ENCODE peak calls at places on chromosomes 4 and X, in six cellular contexts. B, U, M, O, X and E are unnamed samples.

GRCh38 chrX:12894074-12894691 is 12.2 kb upstream of the TLR8 start:
- DNase-seq in U (no peak), B (peak; percentile 27), M (peak; percentile 8), O (peak; percentile 35), X (no peak), E (peak; percentile 29)

GRCh38 chr4:72430050-72430449 is 139.0 kb downstream of the ADAMTS3 start:
- DNase-seq in B (peak; percentile 60), O (peak; percentile 3), U (no peak), X (no peak), M (no peak), E (peak; percentile 27)

GRCh38 chr4:41620594-41621256 is 82.8 kb downstream of the LIMCH1 start:
- DNase-seq in B (no peak), X (peak; percentile 11), M (no peak), U (no peak), O (no peak), E (no peak)

GRCh38 chr4:125314676-125315570 is at the start of gene FAT4:
- DNase-seq in B (peak; percentile 36), O (peak; percentile 98), U (peak; percentile 61), X (peak; percentile 99), M (no peak), E (peak; percentile 99)

GRCh38 chrX:91414710-91415109 is 19.9 kb upstream of the PABPC5 start:
- DNase-seq in O (peak; percentile 9), B (no peak), U (no peak), M (no peak), X (peak; percentile 34), E (no peak)

GRCh38 chr4:154390324-154390723 is 101.3 kb downstream of the DCHS2 start:
- DNase-seq in B (no peak), O (no peak), M (no peak), U (no peak), X (no peak), E (no peak)

GRCh38 chrX:150456466-150456865 is 93.3 kb downstream of the MAMLD1 start:
- DNase-seq in U (no peak), B (no peak), M (no peak), O (no peak), X (no peak), E (no peak)

GRCh38 chr4:94390804-94391410 is 48.3 kb upstream of the HPGDS start:
- DNase-seq in M (no peak), U (no peak), O (peak; percentile 42), B (peak; percentile 44), X (peak; percentile 56), E (peak; percentile 16)

GRCh38 chr4:119212964-119213606 is 572 bp downstream of the USP53 start:
- DNase-seq in O (peak; percentile 96), B (peak; percentile 85), X (peak; percentile 91), U (peak; percentile 39), M (peak; percentile 42), E (peak; percentile 97)

GRCh38 chrX:130878350-130879341 is 24.4 kb downstream of the ENOX2 start:
- DNase-seq in B (no peak), U (no peak), X (peak; percentile 76), O (peak; percentile 88), M (no peak), E (peak; percentile 91)

GRCh38 chr4:184174571-184175488 is 42.8 kb downstream of the ENPP6 start:
- DNase-seq in M (no peak), U (no peak), B (no peak), X (no peak), O (no peak), E (no peak)

GRCh38 chr4:75908555-75908954 is 6.3 kb upstream of the PPEF2 start:
- DNase-seq in O (peak; percentile 9), U (no peak), B (no peak), X (no peak), M (no peak), E (no peak)

GRCh38 chr4:16225996-16226815 is at the start of gene TAPT1:
- DNase-seq in O (peak; percentile 55), M (peak; percentile 72), B (peak; percentile 71), U (no peak), X (peak; percentile 92), E (peak; percentile 52)

GRCh38 chr4:184851200-184851541 is 25.4 kb upstream of the ACSL1 start:
- DNase-seq in U (no peak), X (no peak), B (no peak), M (no peak), O (peak; percentile 62), E (no peak)

GRCh38 chrX:151384807-151385206 is 12.2 kb upstream of the VMA21 start:
- DNase-seq in X (no peak), B (no peak), M (no peak), U (no peak), O (no peak), E (peak; percentile 8)

GRCh38 chr4:16767861-16768260 is 130.6 kb downstream of the LDB2 start:
- DNase-seq in M (no peak), B (no peak), U (no peak), X (no peak), O (no peak), E (no peak)

GRCh38 chr4:53592686-53593641 is 1.7 kb upstream of the LNX1 start:
- DNase-seq in B (peak; percentile 79), U (no peak), X (no peak), O (peak; percentile 51), M (no peak), E (peak; percentile 35)

GRCh38 chrX:34859191-34859590 is 83.4 kb upstream of the FAM47B start:
- DNase-seq in O (no peak), U (no peak), X (no peak), B (no peak), M (no peak), E (no peak)

GRCh38 chr4:147037089-147037488 is 91.4 kb upstream of the TTC29 start:
- DNase-seq in X (no peak), U (no peak), M (no peak), B (no peak), O (no peak), E (no peak)

GRCh38 chr4:15382669-15383273 is 45.1 kb upstream of the C1QTNF7 start:
- DNase-seq in U (no peak), M (no peak), O (no peak), B (no peak), X (no peak), E (no peak)

GRCh38 chr4:985123-985830 is 1.6 kb upstream of the IDUA start:
- DNase-seq in M (peak; percentile 57), U (no peak), O (peak; percentile 9), X (no peak), B (peak; percentile 85), E (no peak)
- H3K4me3 ChIP-seq in M (peak overlapping the region; percentile 35), U (peak overlapping the region; percentile 34), O (peak overlapping the region; percentile 14), X (peak overlapping the region; percentile 69), B (no peak overlapping the region), E (peak overlapping the region; percentile 2)

DNA sequence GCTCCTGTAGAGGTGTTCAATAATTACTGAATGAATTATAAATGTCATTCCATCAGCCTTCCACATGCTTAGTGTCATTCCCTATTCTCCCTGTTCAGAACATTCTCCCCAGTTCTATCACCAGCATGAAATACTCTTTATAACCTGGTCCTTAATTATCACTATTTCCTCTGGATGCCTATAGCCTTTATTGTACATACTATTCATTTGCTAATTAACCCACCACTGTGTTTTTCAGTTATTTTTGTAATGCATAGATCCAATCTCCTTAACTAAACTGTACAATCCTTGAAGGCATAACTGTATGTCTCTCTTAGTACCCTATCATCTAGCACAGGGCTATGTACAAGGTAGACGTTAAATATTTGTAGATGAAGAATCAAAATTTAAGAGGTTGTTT is 1.2 kb downstream of the ABCB7 start:
- DNase-seq in M (no peak), B (no peak), X (no peak), U (no peak), O (no peak), E (no peak)
- H3K4me3 ChIP-seq in M (no peak overlapping the region), B (no peak overlapping the region), X (peak overlapping the region; percentile 83), U (no peak overlapping the region), O (no peak overlapping the region), E (no peak overlapping the region)

GRCh38 chrX:18574591-18574990 is 97.3 kb downstream of the RS1 start:
- DNase-seq in U (no peak), X (peak; percentile 66), O (peak; percentile 61), B (peak; percentile 27), M (no peak), E (peak; percentile 73)
- H3K4me3 ChIP-seq in U (no peak overlapping the region), X (no peak overlapping the region), O (no peak overlapping the region), B (no peak overlapping the region), M (no peak overlapping the region), E (no peak overlapping the region)

GRCh38 chrX:152450076-152450475 is 1.0 kb downstream of the GABRA3 start:
- DNase-seq in X (no peak), B (no peak), U (no peak), O (no peak), M (no peak), E (no peak)

GRCh38 chrX:152445926-152446325 is 5.2 kb downstream of the GABRA3 start:
- DNase-seq in B (no peak), M (no peak), O (no peak), X (no peak), U (no peak), E (peak; percentile 5)

GRCh38 chrX:152451731-152451980 is 541 bp upstream of the GABRA3 start:
- DNase-seq in B (no peak), O (no peak), U (no peak), M (no peak), X (no peak), E (no peak)
- H3K4me3 ChIP-seq in B (no peak overlapping the region), O (no peak overlapping the region), U (no peak overlapping the region), M (no peak overlapping the region), X (no peak overlapping the region), E (no peak overlapping the region)

DNA sequence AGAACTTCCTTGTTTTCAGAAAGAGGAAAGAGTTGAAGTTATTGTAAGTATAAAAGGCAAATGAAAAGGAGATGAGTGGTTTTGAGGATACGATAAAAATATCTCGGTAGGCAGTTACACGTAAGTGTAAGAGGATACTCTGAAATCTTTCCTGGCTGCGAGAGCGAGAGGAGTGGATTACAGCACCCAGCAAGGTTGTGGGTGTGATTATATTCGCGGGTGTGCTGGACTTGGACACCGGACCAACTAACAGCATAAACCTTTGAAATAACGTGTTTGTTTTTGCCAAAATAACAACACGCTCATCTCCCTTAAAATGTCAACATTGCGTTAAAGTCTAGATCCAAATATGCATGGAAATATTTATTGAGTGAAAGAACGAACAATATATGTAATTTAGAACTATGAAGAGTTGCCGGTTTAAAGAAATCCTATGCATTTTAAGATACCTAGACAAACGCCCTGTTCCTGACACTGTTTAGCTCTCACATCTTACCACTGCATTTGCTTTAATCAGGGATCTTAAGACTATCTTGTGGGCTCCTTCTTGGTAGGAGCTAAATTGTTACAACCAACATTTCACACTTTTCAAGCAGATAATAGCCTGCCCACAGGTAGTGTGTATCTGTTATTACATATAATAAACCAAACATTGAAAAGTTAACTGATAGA is 96.4 kb upstream of the RPS6KA3 start:
- DNase-seq in O (peak; percentile 33), M (no peak), X (no peak), B (no peak), U (no peak), E (no peak)
- H3K4me3 ChIP-seq in O (no peak overlapping the region), M (no peak overlapping the region), X (no peak overlapping the region), B (no peak overlapping the region), U (no peak overlapping the region), E (no peak overlapping the region)

DNA sequence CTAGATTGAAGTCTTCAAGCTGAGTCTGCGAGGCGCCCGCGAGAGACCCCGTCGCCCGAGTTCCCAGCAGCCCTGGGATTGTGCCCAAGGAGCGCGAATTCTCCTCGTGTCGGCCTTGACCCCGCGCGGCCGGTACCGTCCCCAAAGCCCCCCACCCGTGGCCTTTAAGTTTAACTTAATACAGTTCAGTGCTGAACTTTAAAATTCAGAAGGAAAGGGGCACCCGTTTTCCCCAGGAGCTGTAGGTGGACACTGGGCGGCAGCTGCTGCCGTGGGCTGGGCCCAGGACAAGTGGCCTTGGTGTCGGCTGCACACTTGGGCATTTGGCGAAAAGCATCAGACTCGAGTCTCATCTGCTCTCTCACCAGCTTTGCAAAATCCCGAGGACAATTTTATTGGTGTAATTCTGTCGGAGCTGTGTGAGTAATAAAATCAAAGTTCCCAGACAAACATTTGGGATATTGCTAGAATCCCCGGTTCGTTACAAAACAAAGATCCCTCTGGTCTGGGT is 634 bp downstream of the CWH43 start:
- DNase-seq in M (no peak), B (no peak), U (no peak), X (no peak), O (no peak), E (no peak)
- H3K4me3 ChIP-seq in M (no peak overlapping the region), B (no peak overlapping the region), U (peak overlapping the region; percentile 40), X (no peak overlapping the region), O (no peak overlapping the region), E (no peak overlapping the region)

GRCh38 chrX:49272426-49272825 is 2.8 kb downstream of the PPP1R3F start:
- DNase-seq in U (no peak), O (no peak), M (no peak), X (no peak), B (no peak), E (no peak)
- H3K4me3 ChIP-seq in U (no peak overlapping the region), O (no peak overlapping the region), M (peak overlapping the region; percentile 56), X (no peak overlapping the region), B (no peak overlapping the region), E (no peak overlapping the region)